ENCODE peak calls at places on chromosomes 6 and 20, in eight cellular contexts. D is breast epithelium, J is tibial nerve, I is ascending aorta, E is nephron progenitor cell, Z is Panc1, A is fibroblast of pulmonary artery, P is GM20000. S is an unnamed sample.

GRCh38 chr6:108366236-108366635 is 71.4 kb downstream of the AFG1L start:
- DNase-seq in P (no peak), J (no peak), E (no peak), A (no peak), I (no peak), Z (no peak), D (no peak), S (no peak)

GRCh38 chr6:80132942-80133517 is 26.6 kb downstream of the BCKDHB start:
- DNase-seq in J (peak; percentile 58), D (peak; percentile 52), I (peak; percentile 67), E (peak; percentile 10), Z (no peak), P (no peak), A (peak; percentile 78), S (peak; percentile 66)

GRCh38 chr20:22506827-22507226 is 77.5 kb downstream of the FOXA2 start:
- DNase-seq in J (no peak), D (no peak), P (no peak), I (no peak), Z (no peak), E (no peak), A (no peak), S (no peak)

GRCh38 chr6:45739058-45739457 is 276.6 kb downstream of the CLIC5 start:
- DNase-seq in D (no peak), A (no peak), P (no peak), J (no peak), E (no peak), Z (no peak), I (no peak), S (no peak)

GRCh38 chr6:100257661-100258395 is 206.9 kb downstream of the SIM1 start:
- DNase-seq in P (peak; percentile 28), I (no peak), J (no peak), A (peak; percentile 71), D (no peak), E (no peak), Z (peak; percentile 56), S (no peak)

GRCh38 chr20:52434041-52434425 is 242.5 kb upstream of the ZFP64 start:
- DNase-seq in Z (no peak), P (no peak), A (no peak), J (no peak), I (no peak), D (no peak), E (no peak), S (no peak)

GRCh38 chr6:16420715-16421461 is 182.5 kb downstream of the GMPR start:
- DNase-seq in Z (no peak), D (no peak), J (no peak), P (peak; percentile 68), E (no peak), I (no peak), A (peak; percentile 60), S (no peak)

GRCh38 chr20:22106308-22106938 is 401.0 kb downstream of the PAX1 start:
- DNase-seq in A (peak; percentile 8), E (no peak), P (no peak), D (no peak), Z (peak; percentile 12), I (no peak), J (no peak), S (no peak)

GRCh38 chr6:37059344-37060194 is 54.1 kb downstream of the FGD2 start:
- DNase-seq in P (no peak), Z (peak; percentile 90), A (peak; percentile 96), I (peak; percentile 79), E (peak; percentile 53), D (no peak), J (no peak), S (peak; percentile 56)
- TF ChIP-seq CTCF in P (no peak), Z (no peak), A (peak; percentile 80), I (peak; percentile 46), E (peak; percentile 53), D (peak; percentile 32), J (peak; percentile 60), S (no peak)

GRCh38 chr6:118665011-118665410 is 13.6 kb upstream of the CEP85L start:
- DNase-seq in A (no peak), P (no peak), Z (no peak), D (no peak), J (no peak), I (no peak), E (no peak), S (no peak)
- TF ChIP-seq CTCF in A (no peak), P (no peak), Z (no peak), D (no peak), J (no peak), I (no peak), E (no peak), S (no peak)

DNA sequence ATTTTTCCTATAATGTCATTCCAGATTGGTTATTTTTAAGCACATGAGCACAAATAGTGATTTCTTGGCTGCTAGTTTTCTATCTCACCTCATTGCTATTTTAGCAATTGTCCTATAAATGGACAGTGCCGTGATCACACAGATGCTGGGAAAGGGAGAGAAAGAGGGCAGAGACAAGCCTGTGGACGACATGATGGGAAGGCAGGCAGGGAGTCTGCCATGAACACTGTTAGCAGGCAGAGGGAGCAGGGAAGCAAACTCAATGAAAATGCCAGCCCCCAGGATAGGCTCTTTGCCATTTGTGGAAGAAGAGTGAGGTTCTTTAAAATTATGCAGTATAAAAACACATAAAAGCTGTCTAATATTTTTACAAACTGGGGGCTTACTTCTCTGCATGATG is 96.8 kb downstream of the ADTRP start:
- DNase-seq in Z (no peak), A (no peak), P (no peak), J (no peak), E (no peak), D (no peak), I (no peak), S (no peak)
- TF ChIP-seq CTCF in Z (no peak), A (no peak), P (no peak), J (no peak), E (no peak), D (no peak), I (peak; percentile 22), S (no peak)

GRCh38 chr6:53924821-53925422 is 130.1 kb downstream of the LRRC1 start:
- DNase-seq in A (no peak), I (no peak), E (no peak), D (no peak), Z (no peak), J (no peak), P (no peak), S (no peak)
- TF ChIP-seq CTCF in A (no peak), I (no peak), E (no peak), D (no peak), Z (no peak), J (no peak), P (no peak), S (no peak)

GRCh38 chr6:8462169-8462568 is 26.8 kb upstream of the SLC35B3 start:
- DNase-seq in A (no peak), D (no peak), P (no peak), J (no peak), Z (no peak), E (no peak), I (no peak), S (no peak)
- TF ChIP-seq CTCF in A (no peak), D (no peak), P (no peak), J (no peak), Z (peak; percentile 49), E (no peak), I (no peak), S (no peak)